ENCODE peak calls at places on chromosome 21, in eight cellular contexts. One of them, this sample, is unnamed.

GRCh38 chr21:45306832-45307571 is 19.3 kb upstream of the POFUT2 start:
- DNase-seq in PC-3: no peak
- DNase-seq in cardiac muscle cell: no peak
- DNase-seq in stomach: peak; percentile 51
- DNase-seq in uterus: peak; percentile 92
- DNase-seq in thoracic aorta: peak; percentile 74
- DNase-seq in brain microvascular endothelial cell: peak; percentile 93
- DNase-seq in left ventricle myocardium inferior: peak; percentile 86
- DNase-seq in this sample: no peak

GRCh38 chr21:15140321-15141019 is 75.7 kb upstream of the NRIP1 start:
- DNase-seq in PC-3: no peak
- DNase-seq in cardiac muscle cell: peak; percentile 15
- DNase-seq in stomach: peak; percentile 86
- DNase-seq in uterus: no peak
- DNase-seq in thoracic aorta: no peak
- DNase-seq in brain microvascular endothelial cell: no peak
- DNase-seq in left ventricle myocardium inferior: no peak
- DNase-seq in this sample: no peak

GRCh38 chr21:45031231-45032191 is 42.9 kb upstream of the ADARB1 start:
- DNase-seq in PC-3: no peak
- DNase-seq in cardiac muscle cell: no peak
- DNase-seq in stomach: no peak
- DNase-seq in uterus: no peak
- DNase-seq in thoracic aorta: no peak
- DNase-seq in brain microvascular endothelial cell: no peak
- DNase-seq in left ventricle myocardium inferior: no peak
- DNase-seq in this sample: no peak

GRCh38 chr21:45259206-45259795 is 28.4 kb downstream of the POFUT2 start:
- DNase-seq in PC-3: no peak
- DNase-seq in cardiac muscle cell: no peak
- DNase-seq in stomach: peak; percentile 35
- DNase-seq in uterus: no peak
- DNase-seq in thoracic aorta: no peak
- DNase-seq in brain microvascular endothelial cell: no peak
- DNase-seq in left ventricle myocardium inferior: no peak
- DNase-seq in this sample: no peak

GRCh38 chr21:17406202-17406601 is 106.6 kb upstream of the CXADR start:
- DNase-seq in PC-3: no peak
- DNase-seq in cardiac muscle cell: no peak
- DNase-seq in stomach: no peak
- DNase-seq in uterus: no peak
- DNase-seq in thoracic aorta: no peak
- DNase-seq in brain microvascular endothelial cell: no peak
- DNase-seq in left ventricle myocardium inferior: no peak
- DNase-seq in this sample: no peak

GRCh38 chr21:43764576-43765495 is 11.3 kb downstream of the CSTB start:
- DNase-seq in PC-3: peak; percentile 54
- DNase-seq in cardiac muscle cell: no peak
- DNase-seq in stomach: no peak
- DNase-seq in uterus: no peak
- DNase-seq in thoracic aorta: no peak
- DNase-seq in brain microvascular endothelial cell: no peak
- DNase-seq in left ventricle myocardium inferior: no peak
- DNase-seq in this sample: no peak

GRCh38 chr21:34200288-34200905 is 127.0 kb downstream of the MRPS6 start:
- DNase-seq in PC-3: no peak
- DNase-seq in cardiac muscle cell: no peak
- DNase-seq in stomach: no peak
- DNase-seq in uterus: no peak
- DNase-seq in thoracic aorta: no peak
- DNase-seq in brain microvascular endothelial cell: no peak
- DNase-seq in left ventricle myocardium inferior: peak; percentile 21
- DNase-seq in this sample: no peak

GRCh38 chr21:44878053-44878982 is 4.8 kb upstream of the PTTG1IP start:
- DNase-seq in PC-3: peak; percentile 89
- DNase-seq in cardiac muscle cell: no peak
- DNase-seq in stomach: no peak
- DNase-seq in uterus: no peak
- DNase-seq in thoracic aorta: no peak
- DNase-seq in brain microvascular endothelial cell: no peak
- DNase-seq in left ventricle myocardium inferior: peak; percentile 9
- DNase-seq in this sample: no peak

GRCh38 chr21:45532826-45533730 is 9.2 kb downstream of the SLC19A1 start:
- DNase-seq in PC-3: no peak
- DNase-seq in cardiac muscle cell: no peak
- DNase-seq in stomach: peak; percentile 68
- DNase-seq in uterus: no peak
- DNase-seq in thoracic aorta: no peak
- DNase-seq in brain microvascular endothelial cell: no peak
- DNase-seq in left ventricle myocardium inferior: peak; percentile 15
- DNase-seq in this sample: no peak

GRCh38 chr21:17476006-17476405 is 36.8 kb upstream of the CXADR start:
- DNase-seq in PC-3: no peak
- DNase-seq in cardiac muscle cell: no peak
- DNase-seq in stomach: peak; percentile 65
- DNase-seq in uterus: no peak
- DNase-seq in thoracic aorta: no peak
- DNase-seq in brain microvascular endothelial cell: no peak
- DNase-seq in left ventricle myocardium inferior: no peak
- DNase-seq in this sample: no peak

GRCh38 chr21:17925900-17926299 is 106.7 kb upstream of the C21orf91 start:
- DNase-seq in PC-3: peak; percentile 50
- DNase-seq in cardiac muscle cell: peak; percentile 21
- DNase-seq in stomach: no peak
- DNase-seq in uterus: no peak
- DNase-seq in thoracic aorta: no peak
- DNase-seq in brain microvascular endothelial cell: no peak
- DNase-seq in left ventricle myocardium inferior: no peak
- DNase-seq in this sample: no peak

GRCh38 chr21:43645414-43645891 is 13.8 kb downstream of the HSF2BP start:
- DNase-seq in PC-3: peak; percentile 88
- DNase-seq in cardiac muscle cell: peak; percentile 71
- DNase-seq in stomach: peak; percentile 57
- DNase-seq in uterus: peak; percentile 42
- DNase-seq in thoracic aorta: no peak
- DNase-seq in brain microvascular endothelial cell: peak; percentile 84
- DNase-seq in left ventricle myocardium inferior: no peak
- DNase-seq in this sample: peak; percentile 35

GRCh38 chr21:15444118-15444960 is 285.4 kb upstream of the USP25 start:
- DNase-seq in PC-3: no peak
- DNase-seq in cardiac muscle cell: no peak
- DNase-seq in stomach: no peak
- DNase-seq in uterus: no peak
- DNase-seq in thoracic aorta: no peak
- DNase-seq in brain microvascular endothelial cell: no peak
- DNase-seq in left ventricle myocardium inferior: no peak
- DNase-seq in this sample: no peak

GRCh38 chr21:34582506-34583150 is 32.3 kb downstream of the RCAN1 start:
- DNase-seq in PC-3: peak; percentile 54
- DNase-seq in cardiac muscle cell: peak; percentile 49
- DNase-seq in stomach: no peak
- DNase-seq in uterus: no peak
- DNase-seq in thoracic aorta: no peak
- DNase-seq in brain microvascular endothelial cell: peak; percentile 47
- DNase-seq in left ventricle myocardium inferior: peak; percentile 40
- DNase-seq in this sample: no peak

GRCh38 chr21:43858806-43859648 is 6.0 kb upstream of the AGPAT3 start:
- DNase-seq in PC-3: no peak
- DNase-seq in cardiac muscle cell: peak; percentile 46
- DNase-seq in stomach: no peak
- DNase-seq in uterus: no peak
- DNase-seq in thoracic aorta: no peak
- DNase-seq in brain microvascular endothelial cell: no peak
- DNase-seq in left ventricle myocardium inferior: no peak
- DNase-seq in this sample: no peak

GRCh38 chr21:43667191-43667904 is 8.0 kb downstream of the RRP1B start:
- DNase-seq in PC-3: peak; percentile 45
- DNase-seq in cardiac muscle cell: no peak
- DNase-seq in stomach: no peak
- DNase-seq in uterus: no peak
- DNase-seq in thoracic aorta: no peak
- DNase-seq in brain microvascular endothelial cell: peak; percentile 64
- DNase-seq in left ventricle myocardium inferior: no peak
- DNase-seq in this sample: no peak

GRCh38 chr21:28459193-28459592 is 533.5 kb downstream of the LTN1 start:
- DNase-seq in PC-3: no peak
- DNase-seq in cardiac muscle cell: no peak
- DNase-seq in stomach: no peak
- DNase-seq in uterus: no peak
- DNase-seq in thoracic aorta: no peak
- DNase-seq in brain microvascular endothelial cell: no peak
- DNase-seq in left ventricle myocardium inferior: no peak
- DNase-seq in this sample: no peak

GRCh38 chr21:46097826-46098286 is at the start of gene COL6A2:
- DNase-seq in PC-3: peak; percentile 75
- DNase-seq in cardiac muscle cell: peak; percentile 82
- DNase-seq in stomach: peak; percentile 45
- DNase-seq in uterus: peak; percentile 85
- DNase-seq in thoracic aorta: peak; percentile 15
- DNase-seq in brain microvascular endothelial cell: peak; percentile 36
- DNase-seq in left ventricle myocardium inferior: peak; percentile 75
- DNase-seq in this sample: no peak

GRCh38 chr21:19461481-19462205 is 1058.1 kb upstream of the TMPRSS15 start:
- DNase-seq in PC-3: no peak
- DNase-seq in cardiac muscle cell: no peak
- DNase-seq in stomach: no peak
- DNase-seq in uterus: no peak
- DNase-seq in thoracic aorta: no peak
- DNase-seq in brain microvascular endothelial cell: no peak
- DNase-seq in left ventricle myocardium inferior: no peak
- DNase-seq in this sample: no peak

DNA sequence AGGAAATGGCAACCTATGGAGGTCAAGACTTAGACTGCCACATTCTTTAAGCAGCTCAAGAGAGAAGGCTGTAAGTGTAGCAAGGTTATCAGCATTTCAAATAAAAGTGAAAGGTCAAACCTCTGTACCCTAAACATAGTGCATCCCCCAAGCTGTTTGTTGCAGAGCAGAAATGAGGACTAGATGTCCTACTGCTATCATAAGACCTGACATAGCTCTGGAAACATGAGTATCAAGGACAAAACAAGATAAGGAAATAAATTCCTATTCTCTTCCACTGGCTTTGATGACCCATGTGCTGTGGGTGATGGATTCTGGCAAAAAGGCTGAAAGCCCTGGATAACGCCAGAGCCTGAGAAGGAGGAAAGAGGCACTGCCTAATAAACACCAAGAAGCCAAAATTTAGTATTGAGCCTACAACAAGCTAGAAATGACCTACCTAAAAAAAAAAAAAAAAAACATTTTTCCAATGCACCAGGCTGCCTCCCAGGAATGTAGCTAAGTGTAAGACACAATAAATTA is 35.9 kb downstream of the URB1 start:
- DNase-seq in PC-3: no peak
- DNase-seq in cardiac muscle cell: no peak
- DNase-seq in stomach: no peak
- DNase-seq in uterus: no peak
- DNase-seq in thoracic aorta: no peak
- DNase-seq in brain microvascular endothelial cell: no peak
- DNase-seq in left ventricle myocardium inferior: no peak
- DNase-seq in this sample: no peak
- TF ChIP-seq CTCF in PC-3: no peak
- TF ChIP-seq CTCF in cardiac muscle cell: no peak
- TF ChIP-seq CTCF in stomach: no peak
- TF ChIP-seq CTCF in uterus: no peak
- TF ChIP-seq CTCF in thoracic aorta: no peak
- TF ChIP-seq CTCF in brain microvascular endothelial cell: no peak
- TF ChIP-seq CTCF in left ventricle myocardium inferior: no peak
- TF ChIP-seq CTCF in this sample: no peak

GRCh38 chr21:41169258-41169576 is 1.3 kb downstream of the BACE2 start:
- DNase-seq in PC-3: no peak
- DNase-seq in cardiac muscle cell: no peak
- DNase-seq in stomach: no peak
- DNase-seq in uterus: no peak
- DNase-seq in thoracic aorta: no peak
- DNase-seq in brain microvascular endothelial cell: no peak
- DNase-seq in left ventricle myocardium inferior: no peak
- DNase-seq in this sample: no peak
- H3K4me3 ChIP-seq in PC-3: peak overlapping the region; percentile 80
- H3K4me3 ChIP-seq in cardiac muscle cell: peak overlapping the region; percentile 58
- H3K4me3 ChIP-seq in stomach: peak overlapping the region; percentile 86
- H3K4me3 ChIP-seq in uterus: peak overlapping the region; percentile 70
- H3K4me3 ChIP-seq in thoracic aorta: peak overlapping the region; percentile 97
- H3K4me3 ChIP-seq in brain microvascular endothelial cell: peak overlapping the region; percentile 66
- H3K4me3 ChIP-seq in left ventricle myocardium inferior: peak overlapping the region; percentile 87
- H3K4me3 ChIP-seq in this sample: peak overlapping the region; percentile 76

DNA sequence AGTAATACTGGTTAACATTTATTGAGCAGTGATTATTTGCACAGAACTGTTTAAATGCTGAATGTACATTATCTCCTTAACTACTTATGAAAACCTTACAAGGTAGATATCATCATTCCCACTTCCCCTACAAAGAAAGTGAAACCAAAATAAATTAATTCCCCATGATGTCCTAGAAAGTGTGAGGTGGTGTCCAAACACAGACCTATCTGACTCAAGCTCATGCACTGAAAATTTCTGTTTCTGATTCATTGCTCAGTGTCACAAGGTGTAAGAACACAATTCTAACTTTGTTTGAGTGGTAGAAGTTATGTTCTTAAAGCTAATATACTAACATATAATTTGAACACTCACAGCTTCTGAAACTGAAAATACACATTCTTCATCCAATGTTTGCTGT is 178.7 kb downstream of the MRPL39 start:
- DNase-seq in PC-3: no peak
- DNase-seq in cardiac muscle cell: no peak
- DNase-seq in stomach: no peak
- DNase-seq in uterus: no peak
- DNase-seq in thoracic aorta: no peak
- DNase-seq in brain microvascular endothelial cell: no peak
- DNase-seq in left ventricle myocardium inferior: no peak
- DNase-seq in this sample: no peak
- TF ChIP-seq CTCF in PC-3: no peak
- TF ChIP-seq CTCF in cardiac muscle cell: no peak
- TF ChIP-seq CTCF in stomach: no peak
- TF ChIP-seq CTCF in uterus: no peak
- TF ChIP-seq CTCF in thoracic aorta: no peak
- TF ChIP-seq CTCF in brain microvascular endothelial cell: no peak
- TF ChIP-seq CTCF in left ventricle myocardium inferior: no peak
- TF ChIP-seq CTCF in this sample: no peak

GRCh38 chr21:36430841-36431240 is 45.6 kb downstream of the CHAF1B start:
- DNase-seq in PC-3: no peak
- DNase-seq in cardiac muscle cell: no peak
- DNase-seq in stomach: no peak
- DNase-seq in uterus: no peak
- DNase-seq in thoracic aorta: no peak
- DNase-seq in brain microvascular endothelial cell: peak; percentile 51
- DNase-seq in left ventricle myocardium inferior: no peak
- DNase-seq in this sample: no peak

GRCh38 chr21:36428789-36429671 is 43.8 kb downstream of the CHAF1B start:
- DNase-seq in PC-3: peak; percentile 19
- DNase-seq in cardiac muscle cell: no peak
- DNase-seq in stomach: no peak
- DNase-seq in uterus: no peak
- DNase-seq in thoracic aorta: no peak
- DNase-seq in brain microvascular endothelial cell: no peak
- DNase-seq in left ventricle myocardium inferior: no peak
- DNase-seq in this sample: no peak

GRCh38 chr21:36431252-36431651 is 46.1 kb downstream of the CHAF1B start:
- DNase-seq in PC-3: no peak
- DNase-seq in cardiac muscle cell: no peak
- DNase-seq in stomach: no peak
- DNase-seq in uterus: no peak
- DNase-seq in thoracic aorta: no peak
- DNase-seq in brain microvascular endothelial cell: no peak
- DNase-seq in left ventricle myocardium inferior: no peak
- DNase-seq in this sample: no peak

GRCh38 chr21:36427502-36427901 is 42.3 kb downstream of the CHAF1B start:
- DNase-seq in PC-3: no peak
- DNase-seq in cardiac muscle cell: no peak
- DNase-seq in stomach: no peak
- DNase-seq in uterus: no peak
- DNase-seq in thoracic aorta: no peak
- DNase-seq in brain microvascular endothelial cell: no peak
- DNase-seq in left ventricle myocardium inferior: no peak
- DNase-seq in this sample: no peak

GRCh38 chr21:36429672-36430546 is 44.7 kb downstream of the CHAF1B start:
- DNase-seq in PC-3: peak; percentile 99
- DNase-seq in cardiac muscle cell: peak; percentile 72
- DNase-seq in stomach: peak; percentile 84
- DNase-seq in uterus: peak; percentile 82
- DNase-seq in thoracic aorta: peak; percentile 84
- DNase-seq in brain microvascular endothelial cell: peak; percentile 100
- DNase-seq in left ventricle myocardium inferior: peak; percentile 64
- DNase-seq in this sample: peak; percentile 97
- H3K4me3 ChIP-seq in PC-3: peak overlapping the region; percentile 69
- H3K4me3 ChIP-seq in cardiac muscle cell: no peak overlapping the region
- H3K4me3 ChIP-seq in stomach: no peak overlapping the region
- H3K4me3 ChIP-seq in uterus: peak overlapping the region; percentile 13
- H3K4me3 ChIP-seq in thoracic aorta: peak overlapping the region; percentile 62
- H3K4me3 ChIP-seq in brain microvascular endothelial cell: peak overlapping the region; percentile 44
- H3K4me3 ChIP-seq in left ventricle myocardium inferior: peak overlapping the region; percentile 56
- H3K4me3 ChIP-seq in this sample: peak overlapping the region; percentile 11

This sample was measured in HFF-Myc.